ENCODE peak calls at places on chromosomes 16 and 17, in seven cellular contexts. B, O, X, W, U, I and H are unnamed samples.
A peak's percentile ranks its signal among the peaks of the same experiment; 100 is the strongest.

GRCh38 chr17:78475211-78475610 is 96.8 kb downstream of the PGS1 start:
- DNase-seq in W (no peak), O (no peak), X (no peak), B (no peak), I (no peak), U (no peak), H (no peak)

GRCh38 chr17:59893617-59894100 is 738 bp downstream of the RPS6KB1 start:
- DNase-seq in X (no peak), U (no peak), W (no peak), O (peak; percentile 54), I (no peak), B (peak; percentile 39), H (no peak)

GRCh38 chr17:28532063-28532960 is 20.1 kb downstream of the UNC119 start:
- DNase-seq in W (no peak), O (peak; percentile 66), I (no peak), U (no peak), B (no peak), X (no peak), H (no peak)

GRCh38 chr16:84572096-84572495 is 45.8 kb downstream of the COTL1 start:
- DNase-seq in X (no peak), U (no peak), W (no peak), I (no peak), O (no peak), B (no peak), H (no peak)

GRCh38 chr16:86343111-86343642 is 167.2 kb upstream of the FOXF1 start:
- DNase-seq in U (no peak), W (no peak), I (no peak), B (no peak), X (peak; percentile 36), O (no peak), H (peak; percentile 24)

GRCh38 chr17:17269926-17270773 is 10.9 kb downstream of the COPS3 start:
- DNase-seq in B (peak; percentile 38), I (no peak), W (no peak), U (no peak), O (no peak), X (no peak), H (no peak)

GRCh38 chr17:50170662-50171370 is 5.0 kb downstream of the SGCA start:
- DNase-seq in X (no peak), U (no peak), I (no peak), O (no peak), B (no peak), W (no peak), H (no peak)

GRCh38 chr16:61050547-61050946 is 985.7 kb downstream of the CDH8 start:
- DNase-seq in O (no peak), W (no peak), X (no peak), U (no peak), B (no peak), I (no peak), H (no peak)

GRCh38 chr17:49910094-49910857 is 58.7 kb upstream of the DLX4 start:
- DNase-seq in I (no peak), U (no peak), O (no peak), B (peak; percentile 21), W (no peak), X (no peak), H (no peak)

GRCh38 chr16:72291531-72291981 is 119.6 kb upstream of the PMFBP1 start:
- DNase-seq in X (no peak), B (peak; percentile 86), W (no peak), I (no peak), O (no peak), U (peak; percentile 92), H (no peak)